ENCODE peak calls at places on chromosomes 11 and 22, in seven cellular contexts. One of them, this sample, is unnamed.

GRCh38 chr11:63535734-63536133 is 874 bp upstream of the PLAAT4 start:
- DNase-seq in esophagus squamous epithelium: no peak
- DNase-seq in mucosa of descending colon: no peak
- DNase-seq in colonic mucosa: no peak
- DNase-seq in GM13976: peak; percentile 16
- DNase-seq in B cell: no peak
- DNase-seq in nephron progenitor cell: no peak
- DNase-seq in this sample: no peak

GRCh38 chr11:10727259-10727851 is 23.7 kb upstream of the CTR9 start:
- DNase-seq in esophagus squamous epithelium: no peak
- DNase-seq in mucosa of descending colon: no peak
- DNase-seq in colonic mucosa: no peak
- DNase-seq in GM13976: no peak
- DNase-seq in B cell: no peak
- DNase-seq in nephron progenitor cell: peak; percentile 13
- DNase-seq in this sample: no peak

GRCh38 chr11:116984589-116984988 is 113.6 kb downstream of the SIK3 start:
- DNase-seq in esophagus squamous epithelium: no peak
- DNase-seq in mucosa of descending colon: no peak
- DNase-seq in colonic mucosa: no peak
- DNase-seq in GM13976: no peak
- DNase-seq in B cell: no peak
- DNase-seq in nephron progenitor cell: no peak
- DNase-seq in this sample: no peak

GRCh38 chr11:44893250-44894216 is 57.1 kb downstream of the TP53I11 start:
- DNase-seq in esophagus squamous epithelium: no peak
- DNase-seq in mucosa of descending colon: no peak
- DNase-seq in colonic mucosa: peak; percentile 29
- DNase-seq in GM13976: no peak
- DNase-seq in B cell: no peak
- DNase-seq in nephron progenitor cell: no peak
- DNase-seq in this sample: no peak

GRCh38 chr11:134850566-134850965 is 438.5 kb upstream of the B3GAT1 start:
- DNase-seq in esophagus squamous epithelium: no peak
- DNase-seq in mucosa of descending colon: no peak
- DNase-seq in colonic mucosa: no peak
- DNase-seq in GM13976: no peak
- DNase-seq in B cell: no peak
- DNase-seq in nephron progenitor cell: no peak
- DNase-seq in this sample: no peak

GRCh38 chr11:41955635-41956400 is 496.4 kb upstream of the LRRC4C start:
- DNase-seq in esophagus squamous epithelium: no peak
- DNase-seq in mucosa of descending colon: no peak
- DNase-seq in colonic mucosa: no peak
- DNase-seq in GM13976: no peak
- DNase-seq in B cell: no peak
- DNase-seq in nephron progenitor cell: no peak
- DNase-seq in this sample: no peak

GRCh38 chr11:17799147-17799546 is 64.6 kb downstream of the KCNC1 start:
- DNase-seq in esophagus squamous epithelium: no peak
- DNase-seq in mucosa of descending colon: no peak
- DNase-seq in colonic mucosa: no peak
- DNase-seq in GM13976: no peak
- DNase-seq in B cell: no peak
- DNase-seq in nephron progenitor cell: no peak
- DNase-seq in this sample: no peak

GRCh38 chr11:66068923-66069714 is 953 bp upstream of the PACS1 start:
- DNase-seq in esophagus squamous epithelium: no peak
- DNase-seq in mucosa of descending colon: peak; percentile 48
- DNase-seq in colonic mucosa: peak; percentile 59
- DNase-seq in GM13976: peak; percentile 64
- DNase-seq in B cell: peak; percentile 64
- DNase-seq in nephron progenitor cell: no peak
- DNase-seq in this sample: peak; percentile 74

GRCh38 chr11:64862914-64863313 is 15.5 kb downstream of the EHD1 start:
- DNase-seq in esophagus squamous epithelium: no peak
- DNase-seq in mucosa of descending colon: no peak
- DNase-seq in colonic mucosa: no peak
- DNase-seq in GM13976: no peak
- DNase-seq in B cell: no peak
- DNase-seq in nephron progenitor cell: no peak
- DNase-seq in this sample: no peak

GRCh38 chr11:104892723-104893511 is 5.3 kb downstream of the CASP12 start:
- DNase-seq in esophagus squamous epithelium: no peak
- DNase-seq in mucosa of descending colon: no peak
- DNase-seq in colonic mucosa: no peak
- DNase-seq in GM13976: no peak
- DNase-seq in B cell: no peak
- DNase-seq in nephron progenitor cell: no peak
- DNase-seq in this sample: no peak

GRCh38 chr22:44357962-44358553 is 45.3 kb upstream of the SHISAL1 start:
- DNase-seq in esophagus squamous epithelium: no peak
- DNase-seq in mucosa of descending colon: peak; percentile 31
- DNase-seq in colonic mucosa: no peak
- DNase-seq in GM13976: no peak
- DNase-seq in B cell: no peak
- DNase-seq in nephron progenitor cell: no peak
- DNase-seq in this sample: no peak

GRCh38 chr11:58506935-58507334 is 970 bp downstream of the OR5B21 start:
- DNase-seq in esophagus squamous epithelium: no peak
- DNase-seq in mucosa of descending colon: no peak
- DNase-seq in colonic mucosa: no peak
- DNase-seq in GM13976: no peak
- DNase-seq in B cell: no peak
- DNase-seq in nephron progenitor cell: no peak
- DNase-seq in this sample: no peak

GRCh38 chr11:125921042-125921441 is 16.7 kb downstream of the DDX25 start:
- DNase-seq in esophagus squamous epithelium: no peak
- DNase-seq in mucosa of descending colon: peak; percentile 48
- DNase-seq in colonic mucosa: peak; percentile 46
- DNase-seq in GM13976: no peak
- DNase-seq in B cell: no peak
- DNase-seq in nephron progenitor cell: no peak
- DNase-seq in this sample: no peak

DNA sequence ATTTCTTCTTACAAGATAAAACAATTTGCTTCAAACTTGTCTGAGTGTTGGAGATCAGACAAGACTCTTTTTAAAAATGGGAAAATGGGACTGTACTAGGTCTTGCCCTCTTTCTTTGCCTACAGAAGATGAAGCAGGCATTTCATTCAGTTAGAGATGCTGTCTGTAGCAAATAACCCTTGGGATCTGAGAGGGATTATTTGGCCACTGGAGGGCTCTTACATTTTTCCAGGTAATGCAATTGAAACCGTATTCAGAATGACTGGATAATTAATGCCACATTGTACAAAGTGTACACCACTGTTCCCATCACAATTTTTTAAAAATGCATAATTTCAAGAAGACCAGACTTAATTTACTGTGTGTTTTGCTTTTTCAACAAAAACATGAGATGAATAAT is 258.5 kb upstream of the KIRREL3 start:
- DNase-seq in esophagus squamous epithelium: no peak
- DNase-seq in mucosa of descending colon: no peak
- DNase-seq in colonic mucosa: no peak
- DNase-seq in GM13976: no peak
- DNase-seq in B cell: no peak
- DNase-seq in nephron progenitor cell: no peak
- DNase-seq in this sample: no peak
- TF ChIP-seq CTCF in esophagus squamous epithelium: no peak
- TF ChIP-seq CTCF in mucosa of descending colon: no peak
- TF ChIP-seq CTCF in colonic mucosa: no peak
- TF ChIP-seq CTCF in GM13976: no peak
- TF ChIP-seq CTCF in B cell: no peak
- TF ChIP-seq CTCF in nephron progenitor cell: no peak
- TF ChIP-seq CTCF in this sample: no peak

GRCh38 chr11:67507891-67508485 is at the start of gene CDK2AP2:
- DNase-seq in esophagus squamous epithelium: peak; percentile 95
- DNase-seq in mucosa of descending colon: peak; percentile 100
- DNase-seq in colonic mucosa: peak; percentile 100
- DNase-seq in GM13976: peak; percentile 99
- DNase-seq in B cell: peak; percentile 97
- DNase-seq in nephron progenitor cell: peak; percentile 99
- DNase-seq in this sample: peak; percentile 99
- TF ChIP-seq CTCF in esophagus squamous epithelium: peak; percentile 9
- TF ChIP-seq CTCF in mucosa of descending colon: no peak
- TF ChIP-seq CTCF in colonic mucosa: no peak
- TF ChIP-seq CTCF in GM13976: no peak
- TF ChIP-seq CTCF in B cell: no peak
- TF ChIP-seq CTCF in nephron progenitor cell: no peak
- TF ChIP-seq CTCF in this sample: no peak

GRCh38 chr22:35367331-35367886 is 13.5 kb upstream of the HMOX1 start:
- DNase-seq in esophagus squamous epithelium: no peak
- DNase-seq in mucosa of descending colon: no peak
- DNase-seq in colonic mucosa: peak; percentile 52
- DNase-seq in GM13976: peak; percentile 51
- DNase-seq in B cell: peak; percentile 82
- DNase-seq in nephron progenitor cell: no peak
- DNase-seq in this sample: no peak
- TF ChIP-seq CTCF in esophagus squamous epithelium: no peak
- TF ChIP-seq CTCF in mucosa of descending colon: no peak
- TF ChIP-seq CTCF in colonic mucosa: no peak
- TF ChIP-seq CTCF in GM13976: peak; percentile 42
- TF ChIP-seq CTCF in B cell: peak; percentile 28
- TF ChIP-seq CTCF in nephron progenitor cell: no peak
- TF ChIP-seq CTCF in this sample: no peak

GRCh38 chr11:2423157-2424025 is 20.9 kb downstream of the TRPM5 start:
- DNase-seq in esophagus squamous epithelium: no peak
- DNase-seq in mucosa of descending colon: no peak
- DNase-seq in colonic mucosa: no peak
- DNase-seq in GM13976: no peak
- DNase-seq in B cell: no peak
- DNase-seq in nephron progenitor cell: no peak
- DNase-seq in this sample: no peak

GRCh38 chr11:2426826-2427521 is 17.3 kb downstream of the TRPM5 start:
- DNase-seq in esophagus squamous epithelium: no peak
- DNase-seq in mucosa of descending colon: peak; percentile 85
- DNase-seq in colonic mucosa: peak; percentile 81
- DNase-seq in GM13976: no peak
- DNase-seq in B cell: no peak
- DNase-seq in nephron progenitor cell: no peak
- DNase-seq in this sample: no peak

GRCh38 chr11:2426221-2426620 is 18.1 kb downstream of the TRPM5 start:
- DNase-seq in esophagus squamous epithelium: no peak
- DNase-seq in mucosa of descending colon: no peak
- DNase-seq in colonic mucosa: no peak
- DNase-seq in GM13976: no peak
- DNase-seq in B cell: no peak
- DNase-seq in nephron progenitor cell: no peak
- DNase-seq in this sample: no peak

GRCh38 chr11:2425506-2425905 is 18.8 kb downstream of the TRPM5 start:
- DNase-seq in esophagus squamous epithelium: no peak
- DNase-seq in mucosa of descending colon: no peak
- DNase-seq in colonic mucosa: no peak
- DNase-seq in GM13976: no peak
- DNase-seq in B cell: no peak
- DNase-seq in nephron progenitor cell: no peak
- DNase-seq in this sample: no peak

DNA sequence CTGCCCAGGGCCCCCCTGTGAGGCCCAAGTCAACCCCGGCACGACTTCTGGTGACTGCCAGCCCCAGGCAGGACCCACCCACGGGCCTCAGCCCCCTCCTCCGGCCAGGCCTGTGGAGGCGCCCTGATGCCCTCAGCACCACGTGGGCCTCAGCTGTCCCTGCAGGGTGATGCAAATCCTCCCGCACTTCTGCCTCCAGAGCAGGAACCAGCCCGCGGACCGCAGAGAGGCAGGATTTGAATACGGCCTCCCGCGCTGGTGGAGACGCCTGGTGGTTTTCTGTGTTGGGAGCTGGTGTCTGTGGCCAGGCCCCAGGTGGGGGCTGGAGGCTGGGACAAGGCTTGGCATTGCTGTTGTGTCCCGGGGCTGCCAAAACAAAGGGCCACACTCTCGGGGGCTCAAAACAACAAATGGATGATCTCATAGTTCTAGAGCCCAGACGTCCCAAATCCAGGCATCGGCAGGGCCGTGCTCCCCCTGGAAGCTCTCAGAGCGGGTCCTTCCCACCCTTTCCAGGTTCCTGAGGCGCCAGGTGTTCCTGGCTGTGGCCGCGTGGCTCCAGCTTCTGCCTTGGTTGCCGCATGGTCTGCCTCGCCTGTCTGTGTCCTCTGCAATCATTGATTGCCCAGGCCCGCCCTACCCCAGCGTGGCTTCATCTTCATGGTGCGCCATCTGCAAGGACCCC is 19.4 kb downstream of the TRPM5 start:
- DNase-seq in esophagus squamous epithelium: no peak
- DNase-seq in mucosa of descending colon: no peak
- DNase-seq in colonic mucosa: no peak
- DNase-seq in GM13976: no peak
- DNase-seq in B cell: no peak
- DNase-seq in nephron progenitor cell: no peak
- DNase-seq in this sample: no peak
- TF ChIP-seq CTCF in esophagus squamous epithelium: no peak
- TF ChIP-seq CTCF in mucosa of descending colon: no peak
- TF ChIP-seq CTCF in colonic mucosa: no peak
- TF ChIP-seq CTCF in GM13976: no peak
- TF ChIP-seq CTCF in B cell: no peak
- TF ChIP-seq CTCF in nephron progenitor cell: no peak
- TF ChIP-seq CTCF in this sample: no peak

DNA sequence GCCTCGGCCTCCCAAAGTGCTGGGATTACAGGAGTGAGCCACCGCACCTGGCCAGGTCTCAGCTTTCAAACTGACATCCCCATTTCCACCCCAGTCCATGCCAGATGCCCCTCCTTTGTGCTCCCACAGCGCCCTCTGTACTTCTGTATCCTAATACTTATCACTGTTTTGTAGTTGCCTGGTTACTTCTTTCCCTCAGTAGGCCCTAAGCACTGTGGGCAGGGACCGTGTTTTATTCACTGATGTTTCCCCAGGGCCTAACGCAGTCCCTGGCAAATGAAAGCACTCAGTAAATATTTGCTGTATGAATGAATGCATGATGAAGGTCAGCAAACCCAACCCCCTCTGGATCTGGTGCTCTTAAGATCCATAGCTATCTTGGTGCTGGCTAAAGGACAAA is 2.2 kb upstream of the TRIM3 start:
- DNase-seq in esophagus squamous epithelium: no peak
- DNase-seq in mucosa of descending colon: no peak
- DNase-seq in colonic mucosa: no peak
- DNase-seq in GM13976: no peak
- DNase-seq in B cell: no peak
- DNase-seq in nephron progenitor cell: no peak
- DNase-seq in this sample: no peak
- TF ChIP-seq CTCF in esophagus squamous epithelium: no peak
- TF ChIP-seq CTCF in mucosa of descending colon: no peak
- TF ChIP-seq CTCF in colonic mucosa: no peak
- TF ChIP-seq CTCF in GM13976: no peak
- TF ChIP-seq CTCF in B cell: no peak
- TF ChIP-seq CTCF in nephron progenitor cell: no peak
- TF ChIP-seq CTCF in this sample: no peak

This sample was measured in GM20000.